ENCODE peak calls at places on chromosome 11, in five cellular contexts. A is fibroblast of lung, Z is dorsolateral prefrontal cortex, N is nephron progenitor cell, P is IMR-90. Q is an unnamed sample.
A peak's percentile ranks its signal among the peaks of the same experiment; 100 is the strongest.

GRCh38 chr11:10413268-10413667 is 41.8 kb upstream of the AMPD3 start:
- DNase-seq in A (peak; percentile 26), Z (peak; percentile 63), N (no peak), P (peak; percentile 22), Q (no peak)

GRCh38 chr11:130431337-130431773 is 2.9 kb upstream of the ADAMTS8 start:
- DNase-seq in A (peak; percentile 77), Z (peak; percentile 89), N (peak; percentile 90), P (peak; percentile 76), Q (no peak)

GRCh38 chr11:84645988-84646689 is 981.0 kb downstream of the DLG2 start:
- DNase-seq in A (no peak), Z (no peak), N (no peak), P (no peak), Q (no peak)

GRCh38 chr11:121931748-121932352 is 184.2 kb downstream of the BLID start:
- DNase-seq in A (peak; percentile 42), Z (no peak), N (no peak), P (peak; percentile 7), Q (no peak)

GRCh38 chr11:12287374-12288211 is 89.8 kb upstream of the PARVA start:
- DNase-seq in A (peak; percentile 96), Z (no peak), N (peak; percentile 69), P (peak; percentile 99), Q (peak; percentile 88)

GRCh38 chr11:96049426-96049825 is 125.5 kb upstream of the MTMR2 start:
- DNase-seq in A (peak; percentile 57), Z (no peak), N (no peak), P (peak; percentile 76), Q (no peak)

GRCh38 chr11:2768471-2769408 is 68.9 kb upstream of the KCNQ1OT1 start:
- DNase-seq in A (peak; percentile 76), Z (peak; percentile 6), N (no peak), P (peak; percentile 93), Q (no peak)

GRCh38 chr11:70206226-70206785 is 3.2 kb downstream of the FADD start:
- DNase-seq in A (no peak), Z (no peak), N (no peak), P (no peak), Q (no peak)

GRCh38 chr11:47111318-47111804 is 65.3 kb downstream of the ARFGAP2 start:
- DNase-seq in A (no peak), Z (no peak), N (no peak), P (no peak), Q (no peak)

GRCh38 chr11:67644472-67645418 is 5.2 kb upstream of the TBX10 start:
- DNase-seq in A (no peak), Z (no peak), N (no peak), P (no peak), Q (no peak)

GRCh38 chr11:34755671-34756070 is 134.8 kb downstream of the EHF start:
- DNase-seq in A (no peak), Z (peak; percentile 54), N (no peak), P (no peak), Q (no peak)

GRCh38 chr11:28463826-28464225 is 355.6 kb downstream of the METTL15 start:
- DNase-seq in A (peak; percentile 86), Z (no peak), N (no peak), P (peak; percentile 97), Q (no peak)

GRCh38 chr11:70289582-70289981 is 19.1 kb downstream of the PPFIA1 start:
- DNase-seq in A (no peak), Z (no peak), N (no peak), P (no peak), Q (no peak)

GRCh38 chr11:16001899-16002426 is 354.4 kb downstream of the SOX6 start:
- DNase-seq in A (peak; percentile 98), Z (no peak), N (no peak), P (peak; percentile 95), Q (peak; percentile 83)

GRCh38 chr11:5809122-5809519 is 397 bp downstream of the OR52N2 start:
- DNase-seq in A (no peak), Z (no peak), N (no peak), P (no peak), Q (no peak)

GRCh38 chr11:133064152-133064877 is 468.0 kb downstream of the OPCML start:
- DNase-seq in A (peak; percentile 74), Z (peak; percentile 75), N (peak; percentile 89), P (peak; percentile 48), Q (no peak)

GRCh38 chr11:61021661-61022212 is 50.3 kb downstream of the CD6 start:
- DNase-seq in A (no peak), Z (no peak), N (peak; percentile 33), P (no peak), Q (no peak)

GRCh38 chr11:128341280-128341679 is 246.1 kb downstream of the ETS1 start:
- DNase-seq in A (no peak), Z (no peak), N (no peak), P (no peak), Q (no peak)

GRCh38 chr11:19200410-19201201 is 1.2 kb downstream of the CSRP3 start:
- DNase-seq in A (peak; percentile 76), Z (no peak), N (no peak), P (peak; percentile 70), Q (no peak)

GRCh38 chr11:40292636-40293585 is 1166.5 kb downstream of the LRRC4C start:
- DNase-seq in A (peak; percentile 45), Z (no peak), N (peak; percentile 35), P (no peak), Q (no peak)

GRCh38 chr11:95503047-95503446 is 272.0 kb upstream of the SESN3 start:
- DNase-seq in A (peak; percentile 68), Z (no peak), N (no peak), P (peak; percentile 10), Q (no peak)

GRCh38 chr11:57514538-57515331 is 767 bp downstream of the SLC43A1 start:
- DNase-seq in A (peak; percentile 39), Z (peak; percentile 34), N (peak; percentile 61), P (peak; percentile 24), Q (no peak)

DNA sequence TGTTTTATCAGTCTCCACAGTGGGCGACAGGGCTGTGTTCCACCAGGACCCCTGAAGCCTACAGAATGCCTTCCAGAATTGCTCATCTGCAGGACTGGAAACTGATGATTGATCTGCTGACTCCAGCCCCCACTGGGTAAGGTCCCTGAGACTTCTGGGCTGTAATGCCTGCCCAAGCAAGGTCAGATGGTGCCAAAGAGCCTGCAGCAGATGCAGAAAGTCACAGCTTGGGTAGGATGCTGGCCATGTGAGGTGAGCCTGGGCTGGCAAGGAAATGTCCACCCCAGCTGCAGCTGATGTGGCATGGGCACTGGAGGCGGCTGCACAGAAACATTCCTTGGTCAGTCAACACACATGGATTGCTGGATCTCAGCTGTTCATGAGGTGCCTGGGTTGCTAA is 30.9 kb downstream of the LRRC32 start:
- DNase-seq in A (no peak), Z (no peak), N (no peak), P (no peak), Q (no peak)
- TF ChIP-seq CTCF in A (no peak), Z (no peak), N (no peak), P (no peak), Q (no peak)

GRCh38 chr11:63871962-63872832 is 33.3 kb downstream of the MARK2 start:
- DNase-seq in A (peak; percentile 91), Z (peak; percentile 88), N (peak; percentile 67), P (peak; percentile 93), Q (peak; percentile 70)
- TF ChIP-seq CTCF in A (no peak), Z (peak; percentile 67), N (no peak), P (peak; percentile 57), Q (peak; percentile 44)

GRCh38 chr11:406796-407650 is 7.8 kb downstream of the SIGIRR start:
- DNase-seq in A (peak; percentile 71), Z (no peak), N (peak; percentile 79), P (peak; percentile 65), Q (peak; percentile 28)
- TF ChIP-seq CTCF in A (no peak), Z (peak; percentile 37), N (no peak), P (peak; percentile 4), Q (peak; percentile 1)

DNA sequence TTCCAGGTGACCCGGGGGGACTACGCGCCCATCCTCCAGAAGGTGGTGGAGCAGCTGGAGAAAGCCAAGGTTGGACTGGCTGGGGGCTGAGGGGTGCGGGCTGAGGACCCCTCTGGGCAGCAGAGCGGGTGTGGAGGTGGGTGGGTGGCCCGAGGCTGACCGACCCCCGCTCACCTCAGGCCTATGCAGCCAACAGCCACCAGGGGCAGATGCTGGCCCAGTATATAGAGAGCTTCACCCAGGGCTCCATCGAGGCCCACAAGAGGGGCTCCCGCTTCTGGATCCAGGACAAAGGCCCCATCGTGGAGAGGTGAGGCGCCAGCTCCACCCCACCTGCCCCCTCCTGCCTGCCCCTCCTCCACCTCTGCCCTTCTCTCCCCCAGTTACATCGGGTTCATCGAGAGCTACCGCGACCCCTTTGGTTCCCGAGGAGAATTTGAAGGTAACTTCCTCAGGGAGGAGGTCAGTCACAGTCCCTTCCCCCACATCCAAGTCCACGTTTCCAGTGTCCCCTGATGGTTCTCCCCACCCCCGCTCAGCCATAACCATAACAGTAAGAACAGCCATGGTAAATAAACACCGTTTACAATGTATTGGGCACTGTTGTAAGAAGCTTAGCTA is 11.2 kb downstream of the DPP3 start:
- DNase-seq in A (no peak), Z (no peak), N (peak; percentile 47), P (no peak), Q (no peak)
- TF ChIP-seq CTCF in A (no peak), Z (peak; percentile 42), N (peak; percentile 48), P (peak; percentile 34), Q (peak; percentile 27)

GRCh38 chr11:43268786-43269185 is 43.0 kb upstream of the API5 start:
- DNase-seq in A (no peak), Z (no peak), N (no peak), P (no peak), Q (no peak)
- TF ChIP-seq CTCF in A (no peak), Z (no peak), N (no peak), P (no peak), Q (no peak)

GRCh38 chr11:119293461-119293860 is 23.5 kb downstream of the MCAM start:
- DNase-seq in A (no peak), Z (no peak), N (no peak), P (no peak), Q (no peak)

GRCh38 chr11:119298726-119299125 is 18.2 kb downstream of the MCAM start:
- DNase-seq in A (no peak), Z (no peak), N (no peak), P (no peak), Q (no peak)

GRCh38 chr11:119297938-119298337 is 19.0 kb downstream of the MCAM start:
- DNase-seq in A (no peak), Z (no peak), N (no peak), P (no peak), Q (no peak)

GRCh38 chr11:119290894-119291497 is 25.9 kb downstream of the MCAM start:
- DNase-seq in A (no peak), Z (no peak), N (no peak), P (no peak), Q (no peak)

DNA sequence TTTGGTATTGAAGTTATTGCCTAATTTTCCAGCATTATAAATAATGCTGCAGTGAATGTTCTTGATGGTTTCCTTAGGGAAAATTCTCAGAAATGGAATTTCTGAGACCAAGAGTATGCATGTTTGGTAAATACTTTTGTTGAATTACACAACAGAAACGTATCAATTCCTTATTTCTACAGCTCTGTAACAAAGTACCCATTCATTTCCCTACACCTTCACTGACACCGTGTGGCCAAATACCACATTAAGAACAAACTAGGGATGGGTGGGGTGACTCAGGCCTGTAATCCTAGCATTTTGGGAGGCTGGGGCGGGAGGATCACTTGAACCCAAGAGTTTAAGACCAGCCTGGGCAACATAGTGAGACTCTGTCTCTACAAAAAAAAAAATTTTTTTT is 21.8 kb downstream of the MCAM start:
- DNase-seq in A (peak; percentile 15), Z (no peak), N (no peak), P (no peak), Q (peak; percentile 14)
- TF ChIP-seq CTCF in A (no peak), Z (no peak), N (no peak), P (no peak), Q (no peak)

Q was measured in AG09319.